ENCODE peak calls at places on chromosomes 13 and 19, in six cellular contexts. U is dorsolateral prefrontal cortex, P is fibroblast of lung, S is mammary epithelial cell, G is SK-N-SH, M is BJ. X is an unnamed sample.
A peak's percentile ranks its signal among the peaks of the same experiment; 100 is the strongest.

GRCh38 chr19:38734426-38735256 is 9.6 kb downstream of the CAPN12 start:
- DNase-seq in U (no peak), M (no peak), P (peak; percentile 30), S (peak; percentile 55), G (no peak), X (peak; percentile 39)

GRCh38 chr19:14381689-14382474 is 638 bp downstream of the ADGRE5 start:
- DNase-seq in M (peak; percentile 23), G (no peak), S (peak; percentile 58), P (peak; percentile 31), U (no peak), X (peak; percentile 57)

GRCh38 chr13:99572131-99572530 is 70.9 kb downstream of the TM9SF2 start:
- DNase-seq in S (no peak), P (peak; percentile 35), U (no peak), M (no peak), G (no peak), X (no peak)

GRCh38 chr13:43273362-43273761 is 250.0 kb downstream of the DNAJC15 start:
- DNase-seq in U (no peak), M (no peak), G (no peak), S (peak; percentile 63), P (peak; percentile 79), X (peak; percentile 42)

GRCh38 chr19:45976180-45976579 is 2.5 kb upstream of the NOVA2 start:
- DNase-seq in M (no peak), G (no peak), P (peak; percentile 17), S (no peak), U (peak; percentile 45), X (no peak)

GRCh38 chr19:6611441-6611852 is 20.5 kb upstream of the CD70 start:
- DNase-seq in P (no peak), G (no peak), U (no peak), M (no peak), S (peak; percentile 59), X (peak; percentile 34)

GRCh38 chr19:32876919-32877285 is 7.3 kb upstream of the SLC7A9 start:
- DNase-seq in P (peak; percentile 63), S (no peak), U (no peak), G (no peak), M (peak; percentile 86), X (no peak)

GRCh38 chr19:38213911-38214625 is 10.0 kb downstream of the DPF1 start:
- DNase-seq in U (no peak), G (no peak), P (peak; percentile 91), S (peak; percentile 87), M (no peak), X (peak; percentile 34)

GRCh38 chr13:72246396-72246795 is 379.4 kb upstream of the DACH1 start:
- DNase-seq in G (no peak), S (peak; percentile 38), P (peak; percentile 22), U (no peak), M (no peak), X (peak; percentile 3)

GRCh38 chr19:2949939-2950285 is 5.1 kb upstream of the ZNF77 start:
- DNase-seq in M (no peak), P (peak; percentile 63), G (peak; percentile 72), S (no peak), U (no peak), X (no peak)

GRCh38 chr13:31761951-31762350 is 22.6 kb downstream of the RXFP2 start:
- DNase-seq in P (peak; percentile 61), M (no peak), G (no peak), U (no peak), S (no peak), X (no peak)

GRCh38 chr19:16315825-16316505 is 8.7 kb upstream of the KLF2 start:
- DNase-seq in U (no peak), G (no peak), P (peak; percentile 98), S (peak; percentile 74), M (peak; percentile 97), X (peak; percentile 81)

GRCh38 chr13:38657191-38657590 is 29.7 kb upstream of the FREM2 start:
- DNase-seq in M (no peak), P (peak; percentile 64), U (no peak), G (no peak), S (peak; percentile 39), X (peak; percentile 22)

GRCh38 chr19:14413355-14413754 is 5.8 kb downstream of the DDX39A start:
- DNase-seq in M (no peak), G (no peak), U (no peak), S (no peak), P (no peak), X (no peak)

GRCh38 chr19:30236006-30236405 is 136.2 kb upstream of the ZNF536 start:
- DNase-seq in G (peak; percentile 60), U (peak; percentile 82), M (no peak), S (no peak), P (no peak), X (no peak)

GRCh38 chr19:4456843-4457653 is 546 bp downstream of the UBXN6 start:
- DNase-seq in P (peak; percentile 59), G (peak; percentile 98), M (no peak), S (peak; percentile 25), U (no peak), X (peak; percentile 43)

GRCh38 chr13:100129605-100130004 is 40.7 kb downstream of the PCCA start:
- DNase-seq in M (no peak), G (no peak), U (no peak), S (no peak), P (no peak), X (no peak)

GRCh38 chr19:46755077-46755852 is 9.0 kb upstream of the STRN4 start:
- DNase-seq in M (no peak), U (no peak), G (no peak), P (peak; percentile 26), S (no peak), X (no peak)

GRCh38 chr19:43290568-43291359 is 21.4 kb upstream of the PSG9 start:
- DNase-seq in S (peak; percentile 20), P (no peak), U (no peak), G (no peak), M (no peak), X (peak; percentile 22)

GRCh38 chr13:70668983-70669382 is 560.7 kb upstream of the KLHL1 start:
- DNase-seq in S (no peak), G (no peak), U (no peak), M (no peak), P (no peak), X (no peak)

GRCh38 chr13:111955412-111955769 is 111.6 kb upstream of the SOX1 start:
- DNase-seq in U (no peak), M (no peak), G (no peak), P (no peak), S (no peak), X (no peak)

DNA sequence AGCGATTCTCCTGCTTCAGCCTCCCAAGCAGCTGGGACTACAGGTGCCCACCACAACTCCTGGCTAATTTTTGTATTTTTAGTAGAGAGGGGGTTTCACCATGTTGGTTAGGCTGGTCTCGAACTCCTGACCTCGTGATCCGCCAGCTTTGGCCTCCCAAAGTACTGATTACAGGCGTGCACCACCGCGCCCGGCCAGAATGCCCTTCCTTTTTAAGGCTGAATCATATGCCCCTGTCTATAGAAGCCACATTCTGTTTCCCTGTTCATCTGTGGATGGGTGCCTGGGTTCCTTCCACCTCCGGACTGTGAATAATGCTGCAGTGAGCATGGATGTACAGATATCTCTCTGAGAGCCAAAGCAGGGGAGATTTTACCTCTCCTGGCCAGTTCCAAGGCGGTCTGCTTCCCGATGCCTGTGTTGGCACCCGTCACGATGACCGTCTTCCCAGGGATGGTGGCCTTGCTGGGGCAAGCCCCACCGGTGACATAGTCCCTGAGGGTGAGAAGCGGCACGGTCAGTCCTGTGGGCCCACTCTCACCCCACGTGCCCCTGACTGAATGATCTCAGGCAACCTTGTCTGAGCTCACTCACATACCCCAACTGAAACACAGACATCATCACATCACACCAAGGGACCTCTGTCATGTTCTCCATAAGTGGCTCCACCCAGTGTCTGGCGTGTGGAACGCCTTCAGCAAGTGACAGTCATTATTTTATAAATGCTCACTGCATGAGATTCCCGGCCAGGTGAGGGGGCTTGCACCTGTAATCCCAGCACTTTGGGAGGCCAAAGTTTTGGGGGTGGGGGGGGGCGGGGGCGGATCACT is 4.0 kb downstream of the RDH13 start:
- DNase-seq in M (no peak), U (no peak), P (no peak), G (no peak), S (no peak), X (no peak)
- TF ChIP-seq CTCF in M (no peak), U (no peak), P (no peak), G (no peak), S (no peak), X (no peak)

GRCh38 chr13:91042870-91043269 is 304.6 kb upstream of the MIR17HG start:
- DNase-seq in M (no peak), P (no peak), S (no peak), G (no peak), U (no peak), X (no peak)

GRCh38 chr13:91045351-91046034 is 302.0 kb upstream of the MIR17HG start:
- DNase-seq in G (peak; percentile 12), S (no peak), U (no peak), P (peak; percentile 9), M (no peak), X (peak; percentile 36)

GRCh38 chr13:91046715-91047327 is 300.7 kb upstream of the MIR17HG start:
- DNase-seq in U (no peak), P (no peak), M (no peak), S (no peak), G (no peak), X (no peak)
- TF ChIP-seq CTCF in U (no peak), P (no peak), M (no peak), S (no peak), G (no peak), X (no peak)

DNA sequence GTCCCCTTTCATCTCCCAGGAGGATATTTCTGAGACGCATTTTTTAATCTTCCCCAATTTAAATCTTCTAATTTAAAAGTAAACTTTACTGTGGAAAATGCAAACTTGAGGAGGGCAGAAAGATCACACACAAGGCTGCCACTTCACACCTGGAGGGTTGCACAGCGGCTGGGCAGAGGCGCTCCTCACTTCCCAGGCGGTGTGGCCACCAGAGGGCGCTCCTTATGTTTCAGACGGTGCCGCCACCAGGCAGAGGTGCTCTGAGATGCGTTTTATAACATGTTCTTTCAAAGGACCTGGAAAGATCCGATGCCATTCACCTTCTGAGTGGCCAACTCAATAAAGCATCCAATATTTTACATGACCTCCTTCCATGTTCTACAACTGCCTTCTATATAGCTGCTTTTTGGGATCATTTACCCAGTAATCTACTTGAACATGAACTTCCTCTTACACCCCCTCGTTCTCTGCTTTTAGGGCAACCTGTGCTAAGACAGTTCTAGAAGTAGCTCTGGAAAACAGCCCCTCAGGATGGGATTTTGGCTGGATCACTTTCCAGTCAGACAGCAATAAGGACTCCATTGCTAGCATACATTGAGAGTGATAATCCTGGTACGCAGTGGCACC is 14.8 kb upstream of the MTUS2 start:
- DNase-seq in G (peak; percentile 35), S (no peak), M (no peak), P (no peak), U (no peak), X (peak; percentile 36)
- TF ChIP-seq CTCF in G (peak; percentile 56), S (peak; percentile 28), M (peak; percentile 43), P (no peak), U (no peak), X (peak; percentile 17)

GRCh38 chr13:77143325-77143907 is 116.5 kb upstream of the FBXL3 start:
- DNase-seq in G (no peak), M (no peak), U (no peak), P (peak; percentile 1), S (peak; percentile 73), X (peak; percentile 77)

GRCh38 chr13:77139311-77139710 is 112.4 kb upstream of the FBXL3 start:
- DNase-seq in M (no peak), G (no peak), S (no peak), P (peak; percentile 53), U (no peak), X (no peak)

GRCh38 chr13:77136902-77137420 is 110.0 kb upstream of the FBXL3 start:
- DNase-seq in G (no peak), P (peak; percentile 96), M (peak; percentile 19), U (no peak), S (peak; percentile 20), X (peak; percentile 4)

GRCh38 chr13:77138813-77139212 is 111.9 kb upstream of the FBXL3 start:
- DNase-seq in G (no peak), M (no peak), U (no peak), P (no peak), S (no peak), X (no peak)
- TF ChIP-seq CTCF in G (no peak), M (no peak), U (no peak), P (no peak), S (no peak), X (no peak)

GRCh38 chr19:1606138-1606651 is 933 bp upstream of the UQCR11 start:
- DNase-seq in G (no peak), U (no peak), M (no peak), P (no peak), S (no peak), X (no peak)
- TF ChIP-seq CTCF in G (no peak), U (no peak), M (no peak), P (no peak), S (no peak), X (no peak)